ENCODE peak calls at places on chromosomes 11 and 22, in eight cellular contexts. One of them, this sample, is unnamed.

GRCh38 chr11:8671651-8672062 is 10.8 kb downstream of the TRIM66 start:
- DNase-seq in IMR-90: peak
- DNase-seq in spleen: no peak
- DNase-seq in upper lobe of left lung: no peak
- DNase-seq in esophagus squamous epithelium: no peak
- DNase-seq in Peyer's patch: no peak
- DNase-seq in adrenal gland: peak
- DNase-seq in sigmoid colon: peak
- DNase-seq in this sample: no peak

GRCh38 chr22:21947040-21948014 is 5.3 kb downstream of the PPM1F start:
- DNase-seq in spleen: peak
- DNase-seq in adrenal gland: no peak
- DNase-seq in sigmoid colon: no peak
- DNase-seq in esophagus squamous epithelium: no peak
- DNase-seq in Peyer's patch: no peak
- DNase-seq in upper lobe of left lung: no peak
- DNase-seq in IMR-90: peak
- DNase-seq in this sample: no peak

GRCh38 chr11:67352546-67353316 is 615 bp downstream of the POLD4 start:
- DNase-seq in Peyer's patch: peak
- DNase-seq in spleen: peak
- DNase-seq in sigmoid colon: peak
- DNase-seq in IMR-90: no peak
- DNase-seq in adrenal gland: no peak
- DNase-seq in upper lobe of left lung: no peak
- DNase-seq in esophagus squamous epithelium: no peak
- DNase-seq in this sample: no peak

GRCh38 chr22:39220897-39221850 is 23.6 kb downstream of the PDGFB start:
- DNase-seq in adrenal gland: no peak
- DNase-seq in Peyer's patch: peak
- DNase-seq in esophagus squamous epithelium: no peak
- DNase-seq in upper lobe of left lung: no peak
- DNase-seq in IMR-90: peak
- DNase-seq in spleen: peak
- DNase-seq in sigmoid colon: peak
- DNase-seq in this sample: peak

GRCh38 chr11:69238562-69239319 is 55.2 kb upstream of the MYEOV start:
- DNase-seq in esophagus squamous epithelium: no peak
- DNase-seq in IMR-90: no peak
- DNase-seq in Peyer's patch: no peak
- DNase-seq in sigmoid colon: peak
- DNase-seq in adrenal gland: no peak
- DNase-seq in spleen: no peak
- DNase-seq in upper lobe of left lung: no peak
- DNase-seq in this sample: no peak

GRCh38 chr11:32385998-32386397 is 49.3 kb downstream of the WT1 start:
- DNase-seq in upper lobe of left lung: no peak
- DNase-seq in esophagus squamous epithelium: no peak
- DNase-seq in Peyer's patch: no peak
- DNase-seq in IMR-90: peak
- DNase-seq in sigmoid colon: no peak
- DNase-seq in adrenal gland: no peak
- DNase-seq in spleen: no peak
- DNase-seq in this sample: no peak

GRCh38 chr11:127006311-127006710 is 5.7 kb upstream of the KIRREL3 start:
- DNase-seq in esophagus squamous epithelium: no peak
- DNase-seq in spleen: no peak
- DNase-seq in Peyer's patch: no peak
- DNase-seq in sigmoid colon: no peak
- DNase-seq in adrenal gland: no peak
- DNase-seq in upper lobe of left lung: no peak
- DNase-seq in IMR-90: peak
- DNase-seq in this sample: no peak

GRCh38 chr11:61961570-61962212 is 5.7 kb downstream of the FTH1 start:
- DNase-seq in adrenal gland: peak
- DNase-seq in sigmoid colon: peak
- DNase-seq in spleen: peak
- DNase-seq in IMR-90: no peak
- DNase-seq in esophagus squamous epithelium: no peak
- DNase-seq in upper lobe of left lung: no peak
- DNase-seq in Peyer's patch: peak
- DNase-seq in this sample: no peak

GRCh38 chr11:100647861-100648260 is 39.2 kb upstream of the ARHGAP42 start:
- DNase-seq in esophagus squamous epithelium: no peak
- DNase-seq in adrenal gland: no peak
- DNase-seq in upper lobe of left lung: peak
- DNase-seq in IMR-90: no peak
- DNase-seq in Peyer's patch: no peak
- DNase-seq in sigmoid colon: no peak
- DNase-seq in spleen: no peak
- DNase-seq in this sample: no peak

GRCh38 chr22:38202437-38203089 is 769 bp downstream of the MAFF start:
- DNase-seq in adrenal gland: peak
- DNase-seq in esophagus squamous epithelium: peak
- DNase-seq in sigmoid colon: peak
- DNase-seq in upper lobe of left lung: peak
- DNase-seq in IMR-90: peak
- DNase-seq in spleen: peak
- DNase-seq in Peyer's patch: peak
- DNase-seq in this sample: no peak

GRCh38 chr11:108035690-108036089 is 27.0 kb downstream of the CUL5 start:
- DNase-seq in spleen: no peak
- DNase-seq in sigmoid colon: no peak
- DNase-seq in adrenal gland: no peak
- DNase-seq in esophagus squamous epithelium: no peak
- DNase-seq in upper lobe of left lung: no peak
- DNase-seq in IMR-90: peak
- DNase-seq in Peyer's patch: no peak
- DNase-seq in this sample: no peak

GRCh38 chr11:46504817-46505613 is 88.8 kb downstream of the AMBRA1 start:
- DNase-seq in Peyer's patch: no peak
- DNase-seq in adrenal gland: no peak
- DNase-seq in spleen: no peak
- DNase-seq in esophagus squamous epithelium: no peak
- DNase-seq in sigmoid colon: no peak
- DNase-seq in upper lobe of left lung: no peak
- DNase-seq in IMR-90: peak
- DNase-seq in this sample: no peak

GRCh38 chr22:44181033-44181911 is 547 bp downstream of the PARVG start:
- DNase-seq in esophagus squamous epithelium: no peak
- DNase-seq in Peyer's patch: peak
- DNase-seq in IMR-90: no peak
- DNase-seq in spleen: peak
- DNase-seq in sigmoid colon: no peak
- DNase-seq in adrenal gland: no peak
- DNase-seq in upper lobe of left lung: peak
- DNase-seq in this sample: no peak

GRCh38 chr11:8357891-8358566 is 94.4 kb upstream of the LMO1 start:
- DNase-seq in upper lobe of left lung: no peak
- DNase-seq in adrenal gland: no peak
- DNase-seq in esophagus squamous epithelium: no peak
- DNase-seq in spleen: peak
- DNase-seq in Peyer's patch: peak
- DNase-seq in IMR-90: no peak
- DNase-seq in sigmoid colon: no peak
- DNase-seq in this sample: no peak

GRCh38 chr11:61021661-61022212 is 50.3 kb downstream of the CD6 start:
- DNase-seq in IMR-90: no peak
- DNase-seq in upper lobe of left lung: peak
- DNase-seq in esophagus squamous epithelium: no peak
- DNase-seq in sigmoid colon: peak
- DNase-seq in adrenal gland: no peak
- DNase-seq in Peyer's patch: peak
- DNase-seq in spleen: peak
- DNase-seq in this sample: no peak

GRCh38 chr22:42726811-42727210 is 6.1 kb upstream of the A4GALT start:
- DNase-seq in upper lobe of left lung: no peak
- DNase-seq in esophagus squamous epithelium: no peak
- DNase-seq in spleen: no peak
- DNase-seq in sigmoid colon: no peak
- DNase-seq in Peyer's patch: no peak
- DNase-seq in adrenal gland: no peak
- DNase-seq in IMR-90: no peak
- DNase-seq in this sample: no peak

GRCh38 chr11:58577441-58578135 is 1.3 kb upstream of the ZFP91 start:
- DNase-seq in spleen: peak
- DNase-seq in IMR-90: peak
- DNase-seq in Peyer's patch: no peak
- DNase-seq in sigmoid colon: peak
- DNase-seq in upper lobe of left lung: no peak
- DNase-seq in adrenal gland: peak
- DNase-seq in esophagus squamous epithelium: peak
- DNase-seq in this sample: no peak

GRCh38 chr11:13463779-13464290 is 813 bp upstream of the BTBD10 start:
- DNase-seq in sigmoid colon: no peak
- DNase-seq in adrenal gland: no peak
- DNase-seq in Peyer's patch: no peak
- DNase-seq in IMR-90: no peak
- DNase-seq in esophagus squamous epithelium: no peak
- DNase-seq in upper lobe of left lung: no peak
- DNase-seq in spleen: no peak
- DNase-seq in this sample: no peak

DNA sequence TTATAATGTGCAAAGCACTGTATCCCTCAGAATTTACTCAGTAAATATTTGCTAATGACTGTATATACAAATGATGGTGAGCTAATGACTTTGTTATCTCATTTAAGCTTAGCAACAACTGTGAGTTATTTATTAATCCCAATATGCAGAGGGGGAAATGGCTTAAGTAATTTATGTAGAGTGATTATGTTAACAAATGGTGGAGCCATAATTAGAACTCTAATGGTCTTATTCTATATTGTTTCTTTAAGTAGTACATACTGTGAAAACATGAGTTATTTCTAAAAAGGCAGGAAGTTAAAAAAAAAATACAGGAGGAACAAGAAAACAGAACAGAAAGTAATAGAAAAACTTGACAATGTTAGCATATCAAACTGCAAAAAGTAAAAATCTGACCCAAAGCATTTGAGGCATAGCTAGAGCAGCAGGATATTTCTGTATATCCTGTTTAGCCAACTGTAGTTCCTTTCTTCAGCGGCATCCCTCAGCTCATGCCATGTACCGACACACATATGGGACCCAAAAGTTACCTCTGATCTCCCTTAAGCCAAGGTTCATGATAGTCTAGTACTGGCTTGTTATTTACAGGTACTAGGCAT is 94.2 kb downstream of the FCHSD2 start:
- DNase-seq in spleen: no peak
- DNase-seq in sigmoid colon: no peak
- DNase-seq in IMR-90: no peak
- DNase-seq in adrenal gland: no peak
- DNase-seq in Peyer's patch: no peak
- DNase-seq in esophagus squamous epithelium: no peak
- DNase-seq in upper lobe of left lung: no peak
- DNase-seq in this sample: no peak
- TF ChIP-seq POLR2A in spleen: no peak
- TF ChIP-seq POLR2A in sigmoid colon: no peak
- TF ChIP-seq POLR2A in IMR-90: no peak
- TF ChIP-seq POLR2A in adrenal gland: no peak
- TF ChIP-seq POLR2A in Peyer's patch: no peak
- TF ChIP-seq POLR2A in esophagus squamous epithelium: no peak
- TF ChIP-seq POLR2A in upper lobe of left lung: no peak
- TF ChIP-seq POLR2A in this sample: peak

DNA sequence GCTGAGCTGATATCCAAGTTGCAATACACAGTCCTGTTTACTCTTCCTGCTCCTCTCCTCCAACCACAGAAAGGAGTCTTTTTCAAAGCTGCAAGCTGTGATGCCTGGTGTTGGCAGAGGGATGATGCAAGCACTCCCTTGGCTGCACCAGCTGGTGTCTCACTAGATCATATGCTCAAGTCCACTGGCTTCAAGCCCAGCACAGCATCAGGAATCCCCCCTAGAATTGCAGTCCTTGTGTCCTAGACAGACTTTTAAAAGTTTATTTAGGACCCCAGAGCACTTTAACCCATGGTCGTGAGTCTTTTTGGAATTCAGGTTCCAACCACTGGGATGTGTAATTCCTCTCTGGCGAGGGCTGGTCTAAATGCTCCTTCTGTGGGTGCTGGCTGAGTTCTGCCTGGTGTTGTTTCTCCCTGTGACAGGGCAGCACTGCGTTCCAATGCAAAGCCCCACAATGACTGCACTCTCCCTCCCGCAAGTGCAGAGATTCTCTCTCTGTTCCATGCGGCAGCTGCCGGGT is 1.9 kb upstream of the HEPN1 start:
- DNase-seq in adrenal gland: no peak
- DNase-seq in esophagus squamous epithelium: no peak
- DNase-seq in Peyer's patch: no peak
- DNase-seq in IMR-90: peak
- DNase-seq in upper lobe of left lung: no peak
- DNase-seq in spleen: no peak
- DNase-seq in sigmoid colon: no peak
- DNase-seq in this sample: no peak
- TF ChIP-seq POLR2A in adrenal gland: no peak
- TF ChIP-seq POLR2A in esophagus squamous epithelium: no peak
- TF ChIP-seq POLR2A in Peyer's patch: no peak
- TF ChIP-seq POLR2A in IMR-90: no peak
- TF ChIP-seq POLR2A in upper lobe of left lung: no peak
- TF ChIP-seq POLR2A in spleen: no peak
- TF ChIP-seq POLR2A in sigmoid colon: no peak
- TF ChIP-seq POLR2A in this sample: no peak

GRCh38 chr11:114082767-114083181 is 23.3 kb downstream of the ZBTB16 start:
- DNase-seq in Peyer's patch: no peak
- DNase-seq in IMR-90: no peak
- DNase-seq in upper lobe of left lung: peak
- DNase-seq in spleen: peak
- DNase-seq in adrenal gland: no peak
- DNase-seq in esophagus squamous epithelium: no peak
- DNase-seq in sigmoid colon: peak
- DNase-seq in this sample: no peak
- TF ChIP-seq POLR2A in Peyer's patch: no peak
- TF ChIP-seq POLR2A in IMR-90: no peak
- TF ChIP-seq POLR2A in upper lobe of left lung: no peak
- TF ChIP-seq POLR2A in spleen: no peak
- TF ChIP-seq POLR2A in adrenal gland: no peak
- TF ChIP-seq POLR2A in esophagus squamous epithelium: no peak
- TF ChIP-seq POLR2A in sigmoid colon: no peak
- TF ChIP-seq POLR2A in this sample: no peak

GRCh38 chr11:15651033-15651432 is 536.3 kb downstream of the INSC start:
- DNase-seq in IMR-90: no peak
- DNase-seq in adrenal gland: no peak
- DNase-seq in upper lobe of left lung: peak
- DNase-seq in esophagus squamous epithelium: no peak
- DNase-seq in sigmoid colon: no peak
- DNase-seq in Peyer's patch: no peak
- DNase-seq in spleen: no peak
- DNase-seq in this sample: no peak

GRCh38 chr11:15653191-15653590 is 538.5 kb downstream of the INSC start:
- DNase-seq in adrenal gland: no peak
- DNase-seq in esophagus squamous epithelium: no peak
- DNase-seq in spleen: no peak
- DNase-seq in upper lobe of left lung: no peak
- DNase-seq in IMR-90: no peak
- DNase-seq in sigmoid colon: no peak
- DNase-seq in Peyer's patch: no peak
- DNase-seq in this sample: no peak

GRCh38 chr11:15649371-15650104 is 534.8 kb downstream of the INSC start:
- DNase-seq in adrenal gland: no peak
- DNase-seq in Peyer's patch: no peak
- DNase-seq in spleen: no peak
- DNase-seq in upper lobe of left lung: no peak
- DNase-seq in sigmoid colon: no peak
- DNase-seq in esophagus squamous epithelium: no peak
- DNase-seq in IMR-90: peak
- DNase-seq in this sample: no peak

GRCh38 chr11:15651782-15652181 is 537.1 kb downstream of the INSC start:
- DNase-seq in spleen: no peak
- DNase-seq in esophagus squamous epithelium: no peak
- DNase-seq in Peyer's patch: no peak
- DNase-seq in sigmoid colon: no peak
- DNase-seq in IMR-90: no peak
- DNase-seq in adrenal gland: peak
- DNase-seq in upper lobe of left lung: no peak
- DNase-seq in this sample: no peak

GRCh38 chr11:15650105-15650938 is 535.6 kb downstream of the INSC start:
- DNase-seq in Peyer's patch: peak
- DNase-seq in upper lobe of left lung: peak
- DNase-seq in adrenal gland: peak
- DNase-seq in spleen: peak
- DNase-seq in esophagus squamous epithelium: no peak
- DNase-seq in sigmoid colon: peak
- DNase-seq in IMR-90: peak
- DNase-seq in this sample: peak
- TF ChIP-seq POLR2A in Peyer's patch: no peak
- TF ChIP-seq POLR2A in upper lobe of left lung: no peak
- TF ChIP-seq POLR2A in adrenal gland: no peak
- TF ChIP-seq POLR2A in spleen: no peak
- TF ChIP-seq POLR2A in esophagus squamous epithelium: no peak
- TF ChIP-seq POLR2A in sigmoid colon: no peak
- TF ChIP-seq POLR2A in IMR-90: peak
- TF ChIP-seq POLR2A in this sample: no peak

This sample was measured in GM12892.